ENCODE peak calls at places on chromosomes 7 and 10, in five cellular contexts. R, Q, P, T and N are unnamed samples.

GRCh38 chr7:30688718-30689221 is 6.5 kb upstream of the CRHR2 start:
- DNase-seq in R (no peak), T (peak), Q (peak), P (no peak), N (no peak)

GRCh38 chr10:35195361-35196306 is 69.0 kb downstream of the CREM start:
- DNase-seq in R (peak), T (peak), P (peak), Q (no peak), N (no peak)

GRCh38 chr10:122847782-122848604 is 2.3 kb upstream of the CUZD1 start:
- DNase-seq in P (no peak), T (no peak), R (no peak), Q (peak), N (peak)

GRCh38 chr10:58435297-58435696 is 50.1 kb downstream of the TFAM start:
- DNase-seq in Q (no peak), T (peak), R (peak), P (peak), N (no peak)

GRCh38 chr10:26367771-26368170 is 70.4 kb upstream of the APBB1IP start:
- DNase-seq in T (peak), Q (peak), R (peak), P (peak), N (no peak)

GRCh38 chr7:83347836-83348482 is 185.3 kb upstream of the PCLO start:
- DNase-seq in T (peak), Q (no peak), R (no peak), P (peak), N (no peak)

GRCh38 chr10:71799112-71799511 is 25.8 kb upstream of the VSIR start:
- DNase-seq in P (no peak), R (no peak), Q (no peak), T (no peak), N (no peak)

GRCh38 chr10:118003146-118003545 is 43.6 kb downstream of the RAB11FIP2 start:
- DNase-seq in P (no peak), Q (no peak), R (no peak), T (no peak), N (no peak)

GRCh38 chr10:30988831-30989458 is 42.7 kb downstream of the ZNF438 start:
- DNase-seq in T (no peak), R (no peak), P (no peak), Q (no peak), N (no peak)

GRCh38 chr7:158344706-158345300 is 242.8 kb downstream of the PTPRN2 start:
- DNase-seq in R (no peak), P (no peak), T (no peak), Q (no peak), N (no peak)

GRCh38 chr10:49170632-49171325 is 17.4 kb downstream of the TMEM273 start:
- DNase-seq in Q (no peak), R (no peak), T (no peak), P (no peak), N (no peak)

GRCh38 chr10:44988957-44989620 is 10.5 kb upstream of the DEPP1 start:
- DNase-seq in Q (peak), P (no peak), T (no peak), R (no peak), N (no peak)